ENCODE peak calls at places on chromosomes 4 and X, in eight cellular contexts. J, E, B, G, F, C, U and Q are unnamed samples.

GRCh38 chr4:53196195-53196641 is 169.6 kb downstream of the SCFD2 start:
- DNase-seq in E (no peak), F (no peak), J (no peak), G (no peak), U (peak; percentile 39), B (peak; percentile 34), C (no peak), Q (no peak)

GRCh38 chrX:17042046-17042445 is 95.6 kb downstream of the REPS2 start:
- DNase-seq in E (no peak), B (no peak), U (peak; percentile 40), C (no peak), G (no peak), F (no peak), J (no peak), Q (no peak)

GRCh38 chr4:140363558-140363957 is 9.9 kb upstream of the SCOC start:
- DNase-seq in U (no peak), F (no peak), J (no peak), B (peak; percentile 8), C (no peak), E (no peak), G (no peak), Q (no peak)

GRCh38 chr4:186808635-186809018 is 85.0 kb upstream of the FAT1 start:
- DNase-seq in G (no peak), J (no peak), C (no peak), B (no peak), U (peak; percentile 53), F (no peak), E (no peak), Q (no peak)

GRCh38 chr4:92014060-92014459 is 289.7 kb upstream of the GRID2 start:
- DNase-seq in B (no peak), E (no peak), C (no peak), F (no peak), U (no peak), G (no peak), J (no peak), Q (no peak)

GRCh38 chr4:76002176-76002575 is 5.1 kb downstream of the CXCL9 start:
- DNase-seq in F (no peak), E (peak; percentile 41), J (no peak), G (no peak), U (no peak), B (no peak), C (no peak), Q (no peak)

GRCh38 chrX:102833136-102833535 is 103.9 kb upstream of the RAB40AL start:
- DNase-seq in G (no peak), B (no peak), U (peak; percentile 11), C (no peak), J (no peak), E (peak; percentile 0), F (no peak), Q (no peak)

GRCh38 chrX:25014366-25014838 is 1.4 kb downstream of the ARX start:
- DNase-seq in G (no peak), J (no peak), F (no peak), E (no peak), U (no peak), C (no peak), B (no peak), Q (no peak)

GRCh38 chr4:39302901-39303300 is 63.3 kb downstream of the RFC1 start:
- DNase-seq in E (no peak), C (no peak), G (no peak), F (no peak), U (no peak), J (no peak), B (no peak), Q (no peak)
- H3K36me3 ChIP-seq in E (peaks cover 1% of the 10 kb centered on the region), C (peaks cover 80% of the 10 kb centered on the region), G (peaks cover 35% of the 10 kb centered on the region), F (peaks cover 95% of the 10 kb centered on the region), U (peaks cover 10% of the 10 kb centered on the region), J (peaks cover 50% of the 10 kb centered on the region), B (peaks cover 59% of the 10 kb centered on the region), Q (peaks cover 81% of the 10 kb centered on the region)

GRCh38 chr4:3178351-3178750 is 70.6 kb upstream of the MSANTD1 start:
- DNase-seq in B (no peak), G (no peak), U (no peak), F (no peak), J (no peak), C (no peak), E (no peak), Q (no peak)
- H3K36me3 ChIP-seq in B (peaks cover 37% of the 10 kb centered on the region), G (peaks cover 18% of the 10 kb centered on the region), U (peaks cover 9% of the 10 kb centered on the region), F (peaks cover 85% of the 10 kb centered on the region), J (peaks cover 32% of the 10 kb centered on the region), C (peaks cover 95% of the 10 kb centered on the region), E (no peaks in the 10 kb centered on the region), Q (peaks cover 86% of the 10 kb centered on the region)

GRCh38 chr4:10079256-10079655 is 37.3 kb downstream of the WDR1 start:
- DNase-seq in J (no peak), U (no peak), B (no peak), F (peak; percentile 48), E (no peak), C (no peak), G (no peak), Q (peak; percentile 15)
- H3K36me3 ChIP-seq in J (peaks cover 94% of the 10 kb centered on the region), U (peaks cover 75% of the 10 kb centered on the region), B (peaks cover 45% of the 10 kb centered on the region), F (peaks cover 100% of the 10 kb centered on the region), E (peaks cover 7% of the 10 kb centered on the region), C (peaks cover 100% of the 10 kb centered on the region), G (peaks cover 63% of the 10 kb centered on the region), Q (peaks cover 99% of the 10 kb centered on the region)

GRCh38 chr4:82450966-82451755 is 20.8 kb downstream of the ENOPH1 start:
- DNase-seq in E (no peak), U (no peak), G (no peak), B (peak; percentile 67), J (no peak), C (no peak), F (no peak), Q (no peak)
- H3K36me3 ChIP-seq in E (peaks cover 2% of the 10 kb centered on the region), U (peaks cover 3% of the 10 kb centered on the region), G (peaks cover 73% of the 10 kb centered on the region), B (peaks cover 56% of the 10 kb centered on the region), J (peaks cover 28% of the 10 kb centered on the region), C (peaks cover 78% of the 10 kb centered on the region), F (peaks cover 66% of the 10 kb centered on the region), Q (peaks cover 49% of the 10 kb centered on the region)

DNA sequence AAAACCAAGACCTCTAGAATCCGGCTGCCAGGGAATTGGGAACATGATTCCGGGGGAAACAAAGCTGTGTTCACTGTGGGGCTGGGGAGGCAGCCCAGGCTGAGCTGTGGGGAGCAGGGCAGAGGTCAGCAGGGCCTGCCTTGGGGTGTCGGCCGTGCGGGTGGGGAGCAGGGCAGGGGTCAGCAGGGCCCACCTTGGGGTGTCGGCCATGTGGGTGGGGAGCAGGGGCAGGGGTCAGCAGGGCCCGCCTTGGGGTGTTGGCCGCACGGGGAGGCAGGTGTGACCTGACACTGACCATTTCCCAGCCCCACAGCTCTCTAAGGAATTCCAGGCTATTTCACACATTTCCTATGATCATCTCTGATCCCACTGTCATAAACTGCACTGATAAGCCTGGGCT is 45.6 kb upstream of the CPLX1 start:
- DNase-seq in B (no peak), C (no peak), E (no peak), G (no peak), U (no peak), F (no peak), J (no peak), Q (no peak)
- H3K36me3 ChIP-seq in B (peaks cover 17% of the 10 kb centered on the region), C (peaks cover 86% of the 10 kb centered on the region), E (peaks cover 4% of the 10 kb centered on the region), G (peaks cover 39% of the 10 kb centered on the region), U (peaks cover 40% of the 10 kb centered on the region), F (peaks cover 65% of the 10 kb centered on the region), J (peaks cover 17% of the 10 kb centered on the region), Q (peaks cover 84% of the 10 kb centered on the region)

GRCh38 chr4:121817701-121818100 is 6.0 kb downstream of the CCNA2 start:
- DNase-seq in U (no peak), F (no peak), G (no peak), E (no peak), B (no peak), C (no peak), J (no peak), Q (no peak)
- H3K36me3 ChIP-seq in U (peaks cover 2% of the 10 kb centered on the region), F (peaks cover 59% of the 10 kb centered on the region), G (peaks cover 91% of the 10 kb centered on the region), E (no peaks in the 10 kb centered on the region), B (peaks cover 77% of the 10 kb centered on the region), C (peaks cover 59% of the 10 kb centered on the region), J (peaks cover 12% of the 10 kb centered on the region), Q (peaks cover 57% of the 10 kb centered on the region)